ENCODE peak calls at places on chromosomes 3 and 15, in six cellular contexts. Y is choroid plexus epithelial cell, W is RWPE1, R is epithelial cell of esophagus, J is lower lobe of right lung, V is right atrium auricular region. I is an unnamed sample.

GRCh38 chr3:22117751-22118346 is 366.8 kb upstream of the ZNF385D start:
- DNase-seq in Y (peak; percentile 83), W (peak; percentile 3), R (peak; percentile 56), J (no peak), V (no peak), I (no peak)

GRCh38 chr3:148950806-148951205 is 40.5 kb upstream of the GYG1 start:
- DNase-seq in Y (peak; percentile 46), W (no peak), R (no peak), J (no peak), V (no peak), I (no peak)

GRCh38 chr3:56339671-56340070 is 128.6 kb downstream of the ERC2 start:
- DNase-seq in Y (no peak), W (no peak), R (no peak), J (no peak), V (no peak), I (no peak)

GRCh38 chr3:36494461-36495109 is 114.3 kb downstream of the STAC start:
- DNase-seq in Y (peak; percentile 81), W (peak; percentile 3), R (peak; percentile 73), J (peak; percentile 57), V (peak; percentile 59), I (no peak)

GRCh38 chr15:77031376-77032050 is 36.6 kb downstream of the PSTPIP1 start:
- DNase-seq in Y (peak; percentile 58), W (no peak), R (no peak), J (peak; percentile 39), V (no peak), I (peak; percentile 47)

GRCh38 chr3:12831582-12831866 is 9.8 kb downstream of the RPL32 start:
- DNase-seq in Y (no peak), W (no peak), R (no peak), J (no peak), V (no peak), I (no peak)

GRCh38 chr15:25250011-25250596 is 188.7 kb downstream of the UBE3A start:
- DNase-seq in Y (no peak), W (no peak), R (no peak), J (peak; percentile 20), V (peak; percentile 47), I (no peak)

GRCh38 chr3:151890721-151891141 is 17.3 kb downstream of the SUCNR1 start:
- DNase-seq in Y (peak; percentile 65), W (peak; percentile 11), R (peak; percentile 81), J (no peak), V (no peak), I (peak; percentile 7)

GRCh38 chr15:100245855-100246254 is 95.9 kb downstream of the ADAMTS17 start:
- DNase-seq in Y (no peak), W (no peak), R (no peak), J (no peak), V (no peak), I (no peak)

GRCh38 chr3:157786216-157786615 is 283.0 kb upstream of the VEPH1 start:
- DNase-seq in Y (peak; percentile 67), W (peak; percentile 69), R (peak; percentile 90), J (no peak), V (no peak), I (no peak)

GRCh38 chr3:195082811-195083210 is 188.1 kb downstream of the XXYLT1 start:
- DNase-seq in Y (no peak), W (no peak), R (no peak), J (peak; percentile 32), V (no peak), I (no peak)

GRCh38 chr3:53252105-53252946 is 3.5 kb downstream of the TKT start:
- DNase-seq in Y (peak; percentile 56), W (no peak), R (peak; percentile 35), J (peak; percentile 65), V (no peak), I (no peak)

GRCh38 chr3:8988791-8989558 is 25.7 kb upstream of the RAD18 start:
- DNase-seq in Y (no peak), W (no peak), R (no peak), J (no peak), V (no peak), I (no peak)

GRCh38 chr3:27657871-27658270 is 64.3 kb downstream of the EOMES start:
- DNase-seq in Y (no peak), W (no peak), R (peak; percentile 47), J (no peak), V (no peak), I (no peak)

GRCh38 chr15:59501531-59502113 is 63.6 kb downstream of the FAM81A start:
- DNase-seq in Y (peak; percentile 74), W (peak; percentile 82), R (peak; percentile 78), J (no peak), V (no peak), I (no peak)

GRCh38 chr15:62639906-62640605 is 402.5 kb upstream of the TPM1 start:
- DNase-seq in Y (no peak), W (no peak), R (no peak), J (no peak), V (no peak), I (no peak)

GRCh38 chr3:172536993-172537419 is 13.8 kb upstream of the TNFSF10 start:
- DNase-seq in Y (no peak), W (peak; percentile 62), R (peak; percentile 99), J (no peak), V (no peak), I (no peak)

GRCh38 chr3:124033360-124034015 is 41.6 kb upstream of the ROPN1 start:
- DNase-seq in Y (no peak), W (no peak), R (no peak), J (peak; percentile 48), V (no peak), I (peak; percentile 7)

GRCh38 chr3:178597388-178597787 is 61.2 kb downstream of the KCNMB2 start:
- DNase-seq in Y (no peak), W (no peak), R (no peak), J (no peak), V (no peak), I (no peak)

GRCh38 chr15:58597943-58598828 is 151.3 kb downstream of the ADAM10 start:
- DNase-seq in Y (no peak), W (no peak), R (no peak), J (no peak), V (no peak), I (no peak)

GRCh38 chr3:111070772-111071256 is 802 bp upstream of the NECTIN3 start:
- DNase-seq in Y (peak; percentile 63), W (peak; percentile 34), R (peak; percentile 62), J (no peak), V (peak; percentile 81), I (peak; percentile 5)

GRCh38 chr3:160150525-160150924 is 74.7 kb upstream of the C3orf80 start:
- DNase-seq in Y (no peak), W (no peak), R (no peak), J (no peak), V (no peak), I (no peak)

GRCh38 chr3:115922681-115923347 is 299.5 kb downstream of the GAP43 start:
- DNase-seq in Y (peak; percentile 79), W (peak; percentile 10), R (peak; percentile 44), J (no peak), V (no peak), I (no peak)

GRCh38 chr15:40511472-40512133 is 40.8 kb downstream of the CHST14 start:
- DNase-seq in Y (peak; percentile 32), W (peak; percentile 80), R (peak; percentile 61), J (peak; percentile 90), V (no peak), I (peak; percentile 52)

I was measured in GM06990.